ENCODE peak calls at places on chromosomes 12 and 14, in ten cellular contexts. G is IMR-90; F is CD8-positive, alpha-beta T cell; J is gastrocnemius medialis; D is bronchial epithelial cell; S is psoas muscle; W is right lobe of liver; E is uterus; L is brain microvascular endothelial cell; V is AG04450. Q is an unnamed sample.
A peak's percentile ranks its signal among the peaks of the same experiment; 100 is the strongest.

GRCh38 chr14:23061995-23062394 is 4.7 kb upstream of the CDH24 start:
- DNase-seq in S (peak; percentile 70), W (no peak), F (no peak), V (peak; percentile 86), J (no peak), G (peak; percentile 95), E (peak; percentile 88), D (peak; percentile 95), L (peak; percentile 96), Q (peak; percentile 96)

GRCh38 chr14:50830044-50830931 is 674 bp downstream of the NIN start:
- DNase-seq in F (peak; percentile 76), W (peak; percentile 63), G (peak; percentile 41), D (peak; percentile 38), E (peak; percentile 35), V (no peak), S (peak; percentile 64), J (peak; percentile 29), L (peak; percentile 23), Q (no peak)

GRCh38 chr12:75994069-75994740 is 37.4 kb downstream of the PHLDA1 start:
- DNase-seq in E (no peak), V (no peak), D (no peak), G (no peak), S (no peak), W (no peak), F (no peak), L (no peak), J (no peak), Q (no peak)

GRCh38 chr12:98351089-98351488 is 164.3 kb upstream of the TMPO start:
- DNase-seq in E (no peak), S (no peak), F (no peak), V (no peak), G (no peak), D (no peak), L (no peak), J (no peak), W (no peak), Q (no peak)

GRCh38 chr14:93734086-93734822 is 54.0 kb downstream of the PRIMA1 start:
- DNase-seq in G (no peak), D (no peak), L (no peak), J (no peak), S (no peak), W (no peak), F (no peak), E (peak; percentile 43), V (no peak), Q (no peak)

GRCh38 chr14:52078721-52079120 is 9.9 kb upstream of the NID2 start:
- DNase-seq in S (no peak), W (no peak), G (no peak), L (no peak), E (no peak), J (no peak), D (no peak), F (no peak), V (no peak), Q (no peak)

GRCh38 chr14:105930572-105930971 is 404.2 kb downstream of the TMEM121 start:
- DNase-seq in S (no peak), V (no peak), G (no peak), F (peak; percentile 9), D (no peak), W (peak; percentile 25), E (no peak), L (no peak), J (no peak), Q (no peak)

GRCh38 chr12:65442418-65442817 is 163.9 kb downstream of the MSRB3 start:
- DNase-seq in F (no peak), L (no peak), S (no peak), D (no peak), W (no peak), V (no peak), E (no peak), G (no peak), J (no peak), Q (peak; percentile 12)

GRCh38 chr12:102169922-102170698 is 27.5 kb downstream of the PMCH start:
- DNase-seq in D (peak; percentile 49), V (no peak), J (no peak), S (no peak), E (no peak), F (no peak), L (peak; percentile 20), G (peak; percentile 63), W (no peak), Q (peak; percentile 8)

GRCh38 chr12:55935742-55936151 is 4.8 kb downstream of the DGKA start:
- DNase-seq in L (no peak), W (no peak), E (no peak), S (peak; percentile 51), J (no peak), F (peak; percentile 54), V (no peak), G (no peak), D (no peak), Q (no peak)

GRCh38 chr12:122227341-122227740 is 1.5 kb upstream of the DIABLO start:
- DNase-seq in G (no peak), V (no peak), S (no peak), F (peak; percentile 80), E (no peak), J (no peak), D (no peak), L (no peak), W (no peak), Q (no peak)

GRCh38 chr12:76266797-76267196 is 81.4 kb downstream of the BBS10 start:
- DNase-seq in L (peak; percentile 90), D (peak; percentile 88), F (no peak), V (peak; percentile 73), G (peak; percentile 90), J (peak; percentile 92), S (peak; percentile 64), E (no peak), W (no peak), Q (peak; percentile 94)

GRCh38 chr12:120404271-120404670 is 33.6 kb upstream of the COX6A1 start:
- DNase-seq in E (no peak), V (no peak), D (no peak), F (no peak), S (no peak), W (no peak), G (no peak), L (no peak), J (no peak), Q (no peak)

GRCh38 chr12:12008232-12008850 is 62.4 kb upstream of the BCL2L14 start:
- DNase-seq in L (no peak), V (no peak), W (no peak), G (no peak), S (no peak), E (no peak), D (no peak), F (peak; percentile 48), J (no peak), Q (no peak)

GRCh38 chr12:76020731-76021672 is 10.6 kb downstream of the PHLDA1 start:
- DNase-seq in G (peak; percentile 99), J (no peak), V (peak; percentile 93), F (peak; percentile 58), L (peak; percentile 98), D (peak; percentile 97), E (no peak), S (no peak), W (no peak), Q (peak; percentile 96)

GRCh38 chr14:103848720-103849077 is 1.3 kb upstream of the PPP1R13B start:
- DNase-seq in W (no peak), S (no peak), E (no peak), F (no peak), J (no peak), G (no peak), L (no peak), V (no peak), D (no peak), Q (no peak)
- H3K4me3 ChIP-seq in W (peak overlapping the region; percentile 92), S (peak overlapping the region; percentile 85), E (no peak overlapping the region), F (no peak overlapping the region), J (peak overlapping the region; percentile 85), G (no peak overlapping the region), L (no peak overlapping the region), V (no peak overlapping the region), D (peak overlapping the region; percentile 66), Q (no peak overlapping the region)

GRCh38 chr12:26473291-26473690 is 277.9 kb downstream of the SSPN start:
- DNase-seq in V (no peak), D (peak; percentile 67), E (no peak), F (no peak), J (no peak), W (no peak), G (peak; percentile 51), L (no peak), S (no peak), Q (peak; percentile 71)

GRCh38 chr12:26469801-26470200 is 274.4 kb downstream of the SSPN start:
- DNase-seq in F (no peak), L (no peak), V (no peak), G (no peak), W (no peak), D (no peak), E (no peak), S (no peak), J (no peak), Q (no peak)

GRCh38 chr12:26466709-26467108 is 271.3 kb downstream of the SSPN start:
- DNase-seq in J (no peak), W (no peak), G (no peak), V (no peak), S (no peak), L (no peak), D (no peak), F (no peak), E (no peak), Q (no peak)

GRCh38 chr12:26471560-26471959 is 276.2 kb downstream of the SSPN start:
- DNase-seq in E (no peak), W (no peak), V (no peak), G (peak; percentile 68), L (peak; percentile 13), J (no peak), S (no peak), D (no peak), F (no peak), Q (peak; percentile 62)
- TF ChIP-seq CTCF in E (no peak), W (no peak), V (no peak), G (no peak), L (no peak), J (no peak), S (no peak), D (no peak), F (no peak), Q (no peak)

GRCh38 chr12:116319316-116319715 is 41.8 kb upstream of the MED13L start:
- DNase-seq in W (no peak), J (no peak), D (no peak), V (no peak), G (peak; percentile 36), S (no peak), F (no peak), L (no peak), E (peak; percentile 24), Q (no peak)
- H3K4me3 ChIP-seq in W (no peak overlapping the region), J (peak overlapping the region; percentile 30), D (no peak overlapping the region), V (peak overlapping the region; percentile 18), G (no peak overlapping the region), S (peak overlapping the region; percentile 62), F (no peak overlapping the region), L (no peak overlapping the region), E (no peak overlapping the region), Q (peak overlapping the region; percentile 20)

GRCh38 chr12:1980282-1980681 is 24.0 kb downstream of the DCP1B start:
- DNase-seq in S (no peak), D (no peak), G (no peak), L (no peak), W (no peak), J (no peak), V (no peak), F (no peak), E (no peak), Q (no peak)
- TF ChIP-seq CTCF in S (no peak), D (no peak), G (no peak), L (no peak), W (no peak), J (no peak), V (no peak), F (no peak), E (no peak), Q (no peak)

Q was measured in foreskin fibroblast.